ENCODE peak calls at places on chromosomes 2 and 18, in six cellular contexts. O is kidney, H is T-helper 1 cell, J is NCI-H1105, K is nephron progenitor cell, G is putamen. V is an unnamed sample.

GRCh38 chr2:240567137-240567871 is 980 bp upstream of the RNPEPL1 start:
- DNase-seq in K (no peak), J (no peak), G (no peak), O (peak; percentile 66), H (no peak), V (no peak)

GRCh38 chr2:191038241-191038725 is 24.3 kb upstream of the STAT1 start:
- DNase-seq in J (no peak), G (no peak), K (no peak), O (no peak), H (no peak), V (no peak)

GRCh38 chr2:120004254-120004653 is 8.6 kb upstream of the EPB41L5 start:
- DNase-seq in K (no peak), O (no peak), J (no peak), G (no peak), H (no peak), V (no peak)

GRCh38 chr2:60794271-60794863 is 38.3 kb downstream of the PAPOLG start:
- DNase-seq in J (no peak), G (peak; percentile 6), O (no peak), H (no peak), K (no peak), V (no peak)

GRCh38 chr2:134140251-134140661 is 113.6 kb upstream of the MGAT5 start:
- DNase-seq in H (no peak), O (no peak), G (peak; percentile 73), J (no peak), K (no peak), V (no peak)

GRCh38 chr18:59764281-59764680 is 67.1 kb upstream of the CCBE1 start:
- DNase-seq in G (no peak), J (no peak), O (no peak), K (no peak), H (no peak), V (no peak)

GRCh38 chr2:100423631-100424030 is 6.2 kb upstream of the CHST10 start:
- DNase-seq in K (no peak), H (no peak), G (no peak), J (no peak), O (no peak), V (no peak)

GRCh38 chr2:190746971-190747761 is 98.3 kb downstream of the NAB1 start:
- DNase-seq in G (no peak), O (no peak), K (no peak), H (no peak), J (no peak), V (no peak)

GRCh38 chr2:198273670-198274069 is 469.3 kb downstream of the PLCL1 start:
- DNase-seq in G (peak; percentile 52), O (no peak), J (no peak), H (no peak), K (no peak), V (no peak)

GRCh38 chr2:64426191-64426952 is 27.6 kb upstream of the LGALSL start:
- DNase-seq in G (no peak), J (no peak), O (no peak), K (no peak), H (no peak), V (no peak)

GRCh38 chr2:106516864-106517263 is 29.7 kb downstream of the CD8B2 start:
- DNase-seq in G (no peak), J (no peak), O (no peak), H (no peak), K (no peak), V (no peak)

GRCh38 chr2:181430406-181431199 is 26.6 kb upstream of the ITGA4 start:
- DNase-seq in J (no peak), G (no peak), O (no peak), K (no peak), H (no peak), V (no peak)

GRCh38 chr18:54127759-54128378 is 96.6 kb downstream of the MBD2 start:
- DNase-seq in K (peak; percentile 48), H (no peak), J (peak; percentile 45), O (no peak), G (peak; percentile 33), V (peak; percentile 65)

GRCh38 chr2:227472265-227473018 is 486 bp downstream of the AGFG1 start:
- DNase-seq in O (peak; percentile 82), H (peak; percentile 31), G (peak; percentile 9), K (peak; percentile 72), J (no peak), V (no peak)

GRCh38 chr2:8437949-8438400 is 243.9 kb upstream of the ID2 start:
- DNase-seq in J (no peak), G (no peak), H (no peak), O (no peak), K (no peak), V (no peak)

GRCh38 chr18:616380-616995 is 19.7 kb downstream of the CLUL1 start:
- DNase-seq in G (peak; percentile 42), J (no peak), O (no peak), K (no peak), H (no peak), V (peak; percentile 52)

GRCh38 chr2:18378020-18378653 is 182.3 kb downstream of the RDH14 start:
- DNase-seq in G (peak; percentile 21), J (peak; percentile 16), O (no peak), K (peak; percentile 55), H (no peak), V (peak; percentile 11)

GRCh38 chr2:234679766-234680687 is 183.1 kb upstream of the ARL4C start:
- DNase-seq in G (no peak), K (no peak), O (peak; percentile 87), H (no peak), J (no peak), V (no peak)

GRCh38 chr2:113407446-113408099 is 29.9 kb upstream of the ZNG1B start:
- DNase-seq in J (no peak), H (no peak), G (no peak), K (no peak), O (no peak), V (no peak)

GRCh38 chr18:13136056-13136688 is 82.4 kb upstream of the LDLRAD4 start:
- DNase-seq in K (no peak), G (no peak), J (peak; percentile 26), O (peak; percentile 72), H (no peak), V (no peak)

GRCh38 chr2:38076710-38077430 is 919 bp upstream of the CYP1B1 start:
- DNase-seq in H (no peak), G (peak; percentile 12), K (peak; percentile 68), J (peak; percentile 80), O (peak; percentile 96), V (no peak)

GRCh38 chr2:182973441-182974352 is 64.6 kb downstream of the NCKAP1 start:
- DNase-seq in O (no peak), K (no peak), G (no peak), H (no peak), J (no peak), V (no peak)

GRCh38 chr2:86027913-86028762 is 77.5 kb downstream of the POLR1A start:
- DNase-seq in J (no peak), K (no peak), O (no peak), G (no peak), H (no peak), V (no peak)

GRCh38 chr2:140836826-140837225 is 1294.0 kb downstream of the LRP1B start:
- DNase-seq in H (no peak), O (no peak), G (no peak), J (no peak), K (no peak), V (no peak)

GRCh38 chr18:61589053-61589723 is 256.0 kb downstream of the CDH20 start:
- DNase-seq in K (no peak), G (no peak), O (no peak), H (no peak), J (no peak), V (no peak)

GRCh38 chr18:80104364-80104779 is 4.7 kb upstream of the ADNP2 start:
- DNase-seq in G (no peak), O (no peak), H (no peak), K (no peak), J (no peak), V (no peak)

GRCh38 chr2:39871291-39871761 is 92.3 kb upstream of the THUMPD2 start:
- DNase-seq in J (no peak), O (no peak), H (no peak), K (no peak), G (no peak), V (no peak)

GRCh38 chr2:215002500-215002899 is 135.9 kb downstream of the ABCA12 start:
- DNase-seq in K (peak; percentile 23), O (no peak), J (no peak), G (peak; percentile 33), H (no peak), V (peak; percentile 60)

V was measured in COR-L47.